ENCODE peak calls at places on chromosomes 13 and 19, in six cellular contexts. L, R, P, K, H and O are unnamed samples.

GRCh38 chr19:58529405-58529804 is 9.8 kb upstream of the ZBTB45 start:
- DNase-seq in L (no peak), P (no peak), H (no peak), R (no peak), K (no peak), O (no peak)

GRCh38 chr19:12796146-12797071 is 5.1 kb downstream of the JUNB start:
- DNase-seq in L (peak; percentile 51), P (no peak), K (no peak), H (peak; percentile 68), R (peak; percentile 77), O (no peak)

GRCh38 chr13:89169951-89170350 is 1498.8 kb downstream of the SLITRK5 start:
- DNase-seq in L (no peak), H (no peak), P (no peak), K (no peak), R (no peak), O (no peak)

GRCh38 chr13:77503398-77503797 is 32.1 kb upstream of the SCEL start:
- DNase-seq in L (no peak), H (no peak), P (no peak), K (no peak), R (no peak), O (no peak)

GRCh38 chr13:40452741-40453665 is 213.4 kb downstream of the FOXO1 start:
- DNase-seq in P (no peak), K (no peak), H (peak; percentile 63), L (no peak), R (no peak), O (no peak)

GRCh38 chr13:102688306-102688973 is 6.4 kb downstream of the METTL21C start:
- DNase-seq in P (no peak), L (no peak), H (no peak), R (no peak), K (no peak), O (no peak)

GRCh38 chr19:38737921-38738731 is 6.1 kb downstream of the CAPN12 start:
- DNase-seq in L (no peak), K (no peak), R (no peak), P (no peak), H (no peak), O (no peak)

GRCh38 chr13:79126706-79127105 is 279.3 kb downstream of the RBM26 start:
- DNase-seq in L (no peak), H (no peak), K (no peak), P (no peak), R (no peak), O (no peak)

GRCh38 chr19:15759962-15760565 is 22.3 kb downstream of the OR10H3 start:
- DNase-seq in L (no peak), P (no peak), H (peak; percentile 34), R (peak; percentile 27), K (peak; percentile 12), O (no peak)

GRCh38 chr13:44767257-44767656 is 191.1 kb upstream of the TSC22D1 start:
- DNase-seq in P (no peak), L (no peak), H (no peak), K (no peak), R (no peak), O (no peak)

GRCh38 chr13:21435710-21436151 is 23.4 kb downstream of the ZDHHC20 start:
- DNase-seq in H (peak; percentile 71), K (peak; percentile 87), L (peak; percentile 44), P (no peak), R (no peak), O (peak; percentile 12)

GRCh38 chr19:8316351-8317125 is 4.6 kb downstream of the NDUFA7 start:
- DNase-seq in P (no peak), K (no peak), R (no peak), H (no peak), L (no peak), O (no peak)

GRCh38 chr13:22770891-22771290 is 409.9 kb upstream of the SGCG start:
- DNase-seq in K (no peak), P (no peak), R (no peak), L (no peak), H (no peak), O (no peak)

GRCh38 chr13:91661692-91662490 is 263.5 kb downstream of the GPC5 start:
- DNase-seq in P (no peak), R (no peak), K (no peak), L (no peak), H (no peak), O (no peak)

GRCh38 chr13:61901946-61902541 is 486.4 kb upstream of the PCDH20 start:
- DNase-seq in P (no peak), L (no peak), H (no peak), K (no peak), R (no peak), O (no peak)

GRCh38 chr19:19319725-19320361 is 466 bp downstream of the SUGP1 start:
- DNase-seq in R (peak; percentile 24), H (no peak), L (no peak), K (no peak), P (no peak), O (no peak)

GRCh38 chr19:45863840-45864628 is at the start of gene FOXA3:
- DNase-seq in P (peak; percentile 39), H (peak; percentile 64), L (peak; percentile 94), R (peak; percentile 87), K (no peak), O (no peak)

GRCh38 chr19:15276620-15277019 is 44.4 kb upstream of the EPHX3 start:
- DNase-seq in P (no peak), H (no peak), K (no peak), R (no peak), L (no peak), O (no peak)

GRCh38 chr13:67792151-67792665 is 562.1 kb upstream of the PCDH9 start:
- DNase-seq in R (no peak), H (no peak), P (no peak), K (no peak), L (no peak), O (no peak)

GRCh38 chr13:102793583-102794355 is 5.0 kb downstream of the POGLUT2 start:
- DNase-seq in L (no peak), P (no peak), H (no peak), R (no peak), K (no peak), O (no peak)

GRCh38 chr13:93249259-93249917 is 22.8 kb downstream of the GPC6 start:
- DNase-seq in H (peak; percentile 90), P (no peak), R (no peak), L (no peak), K (no peak), O (peak; percentile 10)

GRCh38 chr19:14476663-14477401 is 1.7 kb upstream of the PTGER1 start:
- DNase-seq in L (peak; percentile 63), R (peak; percentile 36), H (no peak), P (no peak), K (peak; percentile 48), O (peak; percentile 17)

GRCh38 chr13:61954092-61954491 is 538.4 kb upstream of the PCDH20 start:
- DNase-seq in P (no peak), K (peak; percentile 19), H (peak; percentile 4), R (peak; percentile 14), L (no peak), O (peak; percentile 50)

GRCh38 chr13:79869326-79869725 is 388.4 kb downstream of the NDFIP2 start:
- DNase-seq in P (no peak), H (peak; percentile 54), R (no peak), L (no peak), K (no peak), O (no peak)

DNA sequence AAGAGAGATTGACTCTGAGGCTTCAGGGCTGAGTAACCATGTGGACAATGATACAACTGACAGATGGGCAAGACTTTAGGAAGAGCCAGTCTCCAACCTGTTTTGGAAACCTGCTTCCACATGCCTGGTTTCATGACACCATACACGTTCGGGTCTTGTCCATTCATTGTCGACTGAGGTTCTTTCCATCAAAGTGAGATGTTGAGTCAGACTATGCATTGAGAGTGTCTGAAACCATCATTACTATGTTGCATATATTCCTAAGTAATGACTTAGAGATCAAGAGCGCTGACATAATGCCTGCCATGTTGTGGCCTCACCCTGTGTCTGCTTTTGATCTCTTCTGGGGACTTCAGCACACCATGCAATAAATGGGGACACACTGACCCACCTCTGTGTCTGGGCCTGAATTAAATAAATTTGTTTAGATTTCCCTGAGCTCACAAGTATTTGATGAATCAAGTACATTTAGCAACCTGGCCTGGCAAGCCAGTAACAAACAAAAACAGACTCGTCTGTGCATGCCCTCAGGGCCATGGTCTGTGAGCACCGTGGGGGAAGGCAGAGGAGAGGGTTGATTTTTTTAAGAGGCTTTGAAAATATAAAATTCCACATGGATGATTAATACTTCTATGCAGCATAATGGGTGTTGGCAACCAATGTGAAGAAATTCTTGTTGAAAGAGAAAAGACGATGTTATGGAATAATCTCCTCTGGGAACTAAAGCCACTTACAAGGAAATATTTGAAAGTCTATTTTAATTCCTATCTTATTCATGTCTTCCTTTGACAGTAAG is 49.9 kb upstream of the UBAC2 start:
- DNase-seq in R (no peak), L (no peak), H (no peak), K (no peak), P (no peak), O (no peak)
- TF ChIP-seq JUND in R (no peak), L (no peak), H (no peak), K (no peak), P (no peak), O (no peak)

GRCh38 chr19:5545051-5545450 is 22.7 kb downstream of the TINCR start:
- DNase-seq in R (no peak), K (no peak), H (no peak), P (no peak), L (no peak), O (no peak)

GRCh38 chr19:5545984-5546383 is 21.8 kb downstream of the TINCR start:
- DNase-seq in R (no peak), L (no peak), P (no peak), H (no peak), K (no peak), O (no peak)

GRCh38 chr19:5542665-5543064 is 25.1 kb downstream of the TINCR start:
- DNase-seq in R (peak; percentile 74), K (no peak), P (no peak), L (no peak), H (no peak), O (no peak)

GRCh38 chr19:5547881-5548280 is 19.9 kb downstream of the TINCR start:
- DNase-seq in K (no peak), P (no peak), R (peak; percentile 60), H (peak; percentile 38), L (peak; percentile 47), O (peak; percentile 51)
- TF ChIP-seq JUND in K (no peak), P (no peak), R (no peak), H (no peak), L (no peak), O (no peak)

DNA sequence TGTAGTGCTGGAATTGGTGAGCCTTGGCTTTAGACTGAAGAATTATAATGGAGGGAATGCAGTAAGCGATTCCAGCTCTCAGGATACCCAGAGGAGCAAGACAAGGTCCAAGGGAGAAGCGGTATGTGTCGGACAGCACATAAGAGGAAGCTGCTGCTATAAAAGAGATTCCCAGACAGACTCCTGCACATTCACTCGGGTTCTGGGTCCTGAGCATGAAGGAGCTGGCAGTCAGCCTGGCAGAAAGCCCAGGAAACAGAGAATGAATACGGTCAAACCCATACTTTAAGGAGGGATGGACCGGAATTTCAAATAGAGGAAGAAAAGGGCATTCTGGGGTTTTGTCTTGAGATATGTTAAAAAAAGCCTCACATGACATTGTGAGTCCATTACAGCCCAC is 308.3 kb downstream of the DNAJC15 start:
- DNase-seq in K (no peak), P (no peak), R (no peak), L (no peak), H (no peak), O (no peak)
- TF ChIP-seq JUND in K (no peak), P (no peak), R (no peak), L (no peak), H (no peak), O (no peak)

DNA sequence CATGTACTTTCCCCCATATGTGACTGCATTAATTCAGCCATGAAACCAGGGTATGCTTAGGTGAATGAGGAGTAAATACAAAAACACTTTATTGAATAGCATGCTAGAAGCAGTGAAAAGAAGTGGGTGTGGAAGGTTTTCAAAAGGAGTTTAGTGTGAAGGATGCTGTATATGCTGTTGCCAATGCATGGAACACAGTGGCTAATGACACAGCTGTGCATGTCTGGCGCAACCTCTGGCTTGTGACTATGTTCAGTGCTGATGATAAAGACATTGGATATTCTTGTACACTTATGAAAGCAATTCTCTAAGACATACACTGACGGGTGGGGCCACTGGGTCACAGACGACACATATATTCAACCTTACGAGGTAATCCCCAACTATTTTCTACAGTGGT is 55.2 kb downstream of the SOX21 start:
- DNase-seq in K (no peak), H (no peak), L (no peak), R (no peak), P (no peak), O (no peak)
- TF ChIP-seq JUND in K (no peak), H (no peak), L (no peak), R (no peak), P (no peak), O (no peak)